ENCODE peak calls at places on chromosomes 5 and 9, in ten cellular contexts. One of them, this sample, is unnamed.

GRCh38 chr5:25448646-25449045 is 803.9 kb upstream of the CDH10 start:
- DNase-seq in hippocampal formation: no peak
- DNase-seq in stimulated activated CD8-positive, alpha-beta memory T cell treated with anti-CD3 and anti-CD28 coated beads, Interleukin-7, amount 100 ng/mL, for 4 hours: no peak
- DNase-seq in HuH-7: no peak
- DNase-seq in amniotic stem cell: no peak
- DNase-seq in NCI-H2081: no peak
- DNase-seq in omental fat pad: no peak
- DNase-seq in activated CD4-positive, alpha-beta T cell treated with anti-CD3 and anti-CD28 coated beads for 24 hours: no peak
- DNase-seq in T-helper 22 cell: no peak
- DNase-seq in endodermal cell: peak
- DNase-seq in this sample: no peak

GRCh38 chr5:14525397-14525796 is 56.2 kb upstream of the OTULINL start:
- DNase-seq in hippocampal formation: no peak
- DNase-seq in stimulated activated CD8-positive, alpha-beta memory T cell treated with anti-CD3 and anti-CD28 coated beads, Interleukin-7, amount 100 ng/mL, for 4 hours: no peak
- DNase-seq in HuH-7: no peak
- DNase-seq in amniotic stem cell: no peak
- DNase-seq in NCI-H2081: no peak
- DNase-seq in omental fat pad: no peak
- DNase-seq in activated CD4-positive, alpha-beta T cell treated with anti-CD3 and anti-CD28 coated beads for 24 hours: no peak
- DNase-seq in T-helper 22 cell: no peak
- DNase-seq in endodermal cell: no peak
- DNase-seq in this sample: no peak

GRCh38 chr9:19496321-19496720 is 87.5 kb downstream of the ACER2 start:
- DNase-seq in hippocampal formation: no peak
- DNase-seq in stimulated activated CD8-positive, alpha-beta memory T cell treated with anti-CD3 and anti-CD28 coated beads, Interleukin-7, amount 100 ng/mL, for 4 hours: no peak
- DNase-seq in HuH-7: no peak
- DNase-seq in amniotic stem cell: no peak
- DNase-seq in NCI-H2081: no peak
- DNase-seq in omental fat pad: no peak
- DNase-seq in activated CD4-positive, alpha-beta T cell treated with anti-CD3 and anti-CD28 coated beads for 24 hours: no peak
- DNase-seq in T-helper 22 cell: no peak
- DNase-seq in endodermal cell: no peak
- DNase-seq in this sample: no peak

GRCh38 chr9:99437145-99437544 is 215.1 kb downstream of the SEC61B start:
- DNase-seq in hippocampal formation: no peak
- DNase-seq in stimulated activated CD8-positive, alpha-beta memory T cell treated with anti-CD3 and anti-CD28 coated beads, Interleukin-7, amount 100 ng/mL, for 4 hours: no peak
- DNase-seq in HuH-7: no peak
- DNase-seq in amniotic stem cell: no peak
- DNase-seq in NCI-H2081: peak
- DNase-seq in omental fat pad: no peak
- DNase-seq in activated CD4-positive, alpha-beta T cell treated with anti-CD3 and anti-CD28 coated beads for 24 hours: no peak
- DNase-seq in T-helper 22 cell: no peak
- DNase-seq in endodermal cell: no peak
- DNase-seq in this sample: no peak

GRCh38 chr9:34454571-34455065 is 3.8 kb downstream of the FAM219A start:
- DNase-seq in hippocampal formation: no peak
- DNase-seq in stimulated activated CD8-positive, alpha-beta memory T cell treated with anti-CD3 and anti-CD28 coated beads, Interleukin-7, amount 100 ng/mL, for 4 hours: no peak
- DNase-seq in HuH-7: no peak
- DNase-seq in amniotic stem cell: no peak
- DNase-seq in NCI-H2081: no peak
- DNase-seq in omental fat pad: no peak
- DNase-seq in activated CD4-positive, alpha-beta T cell treated with anti-CD3 and anti-CD28 coated beads for 24 hours: no peak
- DNase-seq in T-helper 22 cell: no peak
- DNase-seq in endodermal cell: no peak
- DNase-seq in this sample: no peak

GRCh38 chr9:37582548-37583157 is 6.5 kb upstream of the FBXO10 start:
- DNase-seq in hippocampal formation: no peak
- DNase-seq in stimulated activated CD8-positive, alpha-beta memory T cell treated with anti-CD3 and anti-CD28 coated beads, Interleukin-7, amount 100 ng/mL, for 4 hours: no peak
- DNase-seq in HuH-7: peak
- DNase-seq in amniotic stem cell: peak
- DNase-seq in NCI-H2081: peak
- DNase-seq in omental fat pad: no peak
- DNase-seq in activated CD4-positive, alpha-beta T cell treated with anti-CD3 and anti-CD28 coated beads for 24 hours: no peak
- DNase-seq in T-helper 22 cell: no peak
- DNase-seq in endodermal cell: no peak
- DNase-seq in this sample: no peak

GRCh38 chr9:16986441-16987387 is 116.2 kb upstream of the BNC2 start:
- DNase-seq in hippocampal formation: no peak
- DNase-seq in stimulated activated CD8-positive, alpha-beta memory T cell treated with anti-CD3 and anti-CD28 coated beads, Interleukin-7, amount 100 ng/mL, for 4 hours: no peak
- DNase-seq in HuH-7: no peak
- DNase-seq in amniotic stem cell: no peak
- DNase-seq in NCI-H2081: no peak
- DNase-seq in omental fat pad: no peak
- DNase-seq in activated CD4-positive, alpha-beta T cell treated with anti-CD3 and anti-CD28 coated beads for 24 hours: no peak
- DNase-seq in T-helper 22 cell: no peak
- DNase-seq in endodermal cell: no peak
- DNase-seq in this sample: no peak

GRCh38 chr9:84697494-84698114 is 28.1 kb downstream of the NTRK2 start:
- DNase-seq in hippocampal formation: peak
- DNase-seq in stimulated activated CD8-positive, alpha-beta memory T cell treated with anti-CD3 and anti-CD28 coated beads, Interleukin-7, amount 100 ng/mL, for 4 hours: peak
- DNase-seq in HuH-7: peak
- DNase-seq in amniotic stem cell: no peak
- DNase-seq in NCI-H2081: peak
- DNase-seq in omental fat pad: peak
- DNase-seq in activated CD4-positive, alpha-beta T cell treated with anti-CD3 and anti-CD28 coated beads for 24 hours: peak
- DNase-seq in T-helper 22 cell: no peak
- DNase-seq in endodermal cell: peak
- DNase-seq in this sample: peak

GRCh38 chr5:178418471-178419010 is 171.7 kb downstream of the COL23A1 start:
- DNase-seq in hippocampal formation: no peak
- DNase-seq in stimulated activated CD8-positive, alpha-beta memory T cell treated with anti-CD3 and anti-CD28 coated beads, Interleukin-7, amount 100 ng/mL, for 4 hours: no peak
- DNase-seq in HuH-7: no peak
- DNase-seq in amniotic stem cell: no peak
- DNase-seq in NCI-H2081: no peak
- DNase-seq in omental fat pad: no peak
- DNase-seq in activated CD4-positive, alpha-beta T cell treated with anti-CD3 and anti-CD28 coated beads for 24 hours: no peak
- DNase-seq in T-helper 22 cell: no peak
- DNase-seq in endodermal cell: no peak
- DNase-seq in this sample: no peak

GRCh38 chr9:120916573-120916972 is 10.0 kb downstream of the TRAF1 start:
- DNase-seq in hippocampal formation: peak
- DNase-seq in stimulated activated CD8-positive, alpha-beta memory T cell treated with anti-CD3 and anti-CD28 coated beads, Interleukin-7, amount 100 ng/mL, for 4 hours: no peak
- DNase-seq in HuH-7: no peak
- DNase-seq in amniotic stem cell: peak
- DNase-seq in NCI-H2081: no peak
- DNase-seq in omental fat pad: no peak
- DNase-seq in activated CD4-positive, alpha-beta T cell treated with anti-CD3 and anti-CD28 coated beads for 24 hours: no peak
- DNase-seq in T-helper 22 cell: no peak
- DNase-seq in endodermal cell: no peak
- DNase-seq in this sample: no peak

GRCh38 chr5:140413230-140413629 is 11.6 kb downstream of the ANKHD1 start:
- DNase-seq in hippocampal formation: no peak
- DNase-seq in stimulated activated CD8-positive, alpha-beta memory T cell treated with anti-CD3 and anti-CD28 coated beads, Interleukin-7, amount 100 ng/mL, for 4 hours: no peak
- DNase-seq in HuH-7: no peak
- DNase-seq in amniotic stem cell: no peak
- DNase-seq in NCI-H2081: no peak
- DNase-seq in omental fat pad: no peak
- DNase-seq in activated CD4-positive, alpha-beta T cell treated with anti-CD3 and anti-CD28 coated beads for 24 hours: no peak
- DNase-seq in T-helper 22 cell: no peak
- DNase-seq in endodermal cell: no peak
- DNase-seq in this sample: no peak

GRCh38 chr5:40093550-40093949 is 586.2 kb upstream of the PTGER4 start:
- DNase-seq in hippocampal formation: no peak
- DNase-seq in stimulated activated CD8-positive, alpha-beta memory T cell treated with anti-CD3 and anti-CD28 coated beads, Interleukin-7, amount 100 ng/mL, for 4 hours: no peak
- DNase-seq in HuH-7: no peak
- DNase-seq in amniotic stem cell: no peak
- DNase-seq in NCI-H2081: no peak
- DNase-seq in omental fat pad: no peak
- DNase-seq in activated CD4-positive, alpha-beta T cell treated with anti-CD3 and anti-CD28 coated beads for 24 hours: no peak
- DNase-seq in T-helper 22 cell: no peak
- DNase-seq in endodermal cell: no peak
- DNase-seq in this sample: no peak

GRCh38 chr9:97397220-97397619 is 14.7 kb upstream of the TDRD7 start:
- DNase-seq in hippocampal formation: no peak
- DNase-seq in stimulated activated CD8-positive, alpha-beta memory T cell treated with anti-CD3 and anti-CD28 coated beads, Interleukin-7, amount 100 ng/mL, for 4 hours: no peak
- DNase-seq in HuH-7: no peak
- DNase-seq in amniotic stem cell: no peak
- DNase-seq in NCI-H2081: no peak
- DNase-seq in omental fat pad: no peak
- DNase-seq in activated CD4-positive, alpha-beta T cell treated with anti-CD3 and anti-CD28 coated beads for 24 hours: no peak
- DNase-seq in T-helper 22 cell: no peak
- DNase-seq in endodermal cell: peak
- DNase-seq in this sample: no peak

GRCh38 chr9:18379073-18379811 is 94.7 kb upstream of the ADAMTSL1 start:
- DNase-seq in hippocampal formation: no peak
- DNase-seq in stimulated activated CD8-positive, alpha-beta memory T cell treated with anti-CD3 and anti-CD28 coated beads, Interleukin-7, amount 100 ng/mL, for 4 hours: no peak
- DNase-seq in HuH-7: no peak
- DNase-seq in amniotic stem cell: peak
- DNase-seq in NCI-H2081: no peak
- DNase-seq in omental fat pad: no peak
- DNase-seq in activated CD4-positive, alpha-beta T cell treated with anti-CD3 and anti-CD28 coated beads for 24 hours: no peak
- DNase-seq in T-helper 22 cell: no peak
- DNase-seq in endodermal cell: no peak
- DNase-seq in this sample: peak

GRCh38 chr5:84378420-84378819 is 6.3 kb downstream of the EDIL3 start:
- DNase-seq in hippocampal formation: no peak
- DNase-seq in stimulated activated CD8-positive, alpha-beta memory T cell treated with anti-CD3 and anti-CD28 coated beads, Interleukin-7, amount 100 ng/mL, for 4 hours: no peak
- DNase-seq in HuH-7: no peak
- DNase-seq in amniotic stem cell: no peak
- DNase-seq in NCI-H2081: no peak
- DNase-seq in omental fat pad: no peak
- DNase-seq in activated CD4-positive, alpha-beta T cell treated with anti-CD3 and anti-CD28 coated beads for 24 hours: no peak
- DNase-seq in T-helper 22 cell: no peak
- DNase-seq in endodermal cell: no peak
- DNase-seq in this sample: no peak

GRCh38 chr5:92912280-92912679 is 668.7 kb downstream of the NR2F1-AS1 start:
- DNase-seq in hippocampal formation: no peak
- DNase-seq in stimulated activated CD8-positive, alpha-beta memory T cell treated with anti-CD3 and anti-CD28 coated beads, Interleukin-7, amount 100 ng/mL, for 4 hours: no peak
- DNase-seq in HuH-7: no peak
- DNase-seq in amniotic stem cell: no peak
- DNase-seq in NCI-H2081: no peak
- DNase-seq in omental fat pad: no peak
- DNase-seq in activated CD4-positive, alpha-beta T cell treated with anti-CD3 and anti-CD28 coated beads for 24 hours: no peak
- DNase-seq in T-helper 22 cell: no peak
- DNase-seq in endodermal cell: no peak
- DNase-seq in this sample: no peak

GRCh38 chr5:54872810-54873209 is 112.6 kb downstream of the ESM1 start:
- DNase-seq in hippocampal formation: no peak
- DNase-seq in stimulated activated CD8-positive, alpha-beta memory T cell treated with anti-CD3 and anti-CD28 coated beads, Interleukin-7, amount 100 ng/mL, for 4 hours: no peak
- DNase-seq in HuH-7: no peak
- DNase-seq in amniotic stem cell: no peak
- DNase-seq in NCI-H2081: no peak
- DNase-seq in omental fat pad: no peak
- DNase-seq in activated CD4-positive, alpha-beta T cell treated with anti-CD3 and anti-CD28 coated beads for 24 hours: no peak
- DNase-seq in T-helper 22 cell: no peak
- DNase-seq in endodermal cell: peak
- DNase-seq in this sample: no peak

GRCh38 chr5:8984386-8984785 is 561.5 kb downstream of the SEMA5A start:
- DNase-seq in hippocampal formation: no peak
- DNase-seq in stimulated activated CD8-positive, alpha-beta memory T cell treated with anti-CD3 and anti-CD28 coated beads, Interleukin-7, amount 100 ng/mL, for 4 hours: no peak
- DNase-seq in HuH-7: no peak
- DNase-seq in amniotic stem cell: no peak
- DNase-seq in NCI-H2081: no peak
- DNase-seq in omental fat pad: no peak
- DNase-seq in activated CD4-positive, alpha-beta T cell treated with anti-CD3 and anti-CD28 coated beads for 24 hours: no peak
- DNase-seq in T-helper 22 cell: no peak
- DNase-seq in endodermal cell: no peak
- DNase-seq in this sample: no peak

GRCh38 chr5:159712672-159713071 is 203.6 kb upstream of the ADRA1B start:
- DNase-seq in hippocampal formation: no peak
- DNase-seq in stimulated activated CD8-positive, alpha-beta memory T cell treated with anti-CD3 and anti-CD28 coated beads, Interleukin-7, amount 100 ng/mL, for 4 hours: no peak
- DNase-seq in HuH-7: no peak
- DNase-seq in amniotic stem cell: no peak
- DNase-seq in NCI-H2081: no peak
- DNase-seq in omental fat pad: no peak
- DNase-seq in activated CD4-positive, alpha-beta T cell treated with anti-CD3 and anti-CD28 coated beads for 24 hours: no peak
- DNase-seq in T-helper 22 cell: no peak
- DNase-seq in endodermal cell: no peak
- DNase-seq in this sample: no peak